ENCODE peak calls at places on chromosomes 6 and 20, in six cellular contexts. J is GM12865, Z is foreskin keratinocyte, W is bronchial epithelial cell, M is fibroblast of lung, B is colonic mucosa. R is an unnamed sample.

GRCh38 chr6:117206951-117207687 is 58.2 kb upstream of the VGLL2 start:
- DNase-seq in J (no peak), Z (peak), W (peak), M (no peak), B (no peak), R (no peak)

GRCh38 chr6:169921853-169922779 is 170.7 kb downstream of the ERMARD start:
- DNase-seq in J (no peak), Z (no peak), W (no peak), M (no peak), B (no peak), R (no peak)

GRCh38 chr6:79713701-79714322 is 82.7 kb downstream of the SH3BGRL2 start:
- DNase-seq in J (peak), Z (no peak), W (peak), M (peak), B (peak), R (peak)

GRCh38 chr6:39755231-39755630 is 30.0 kb upstream of the KIF6 start:
- DNase-seq in J (no peak), Z (no peak), W (peak), M (peak), B (no peak), R (peak)

GRCh38 chr6:144268821-144269220 is 16.3 kb upstream of the UTRN start:
- DNase-seq in J (no peak), Z (no peak), W (no peak), M (no peak), B (no peak), R (no peak)

GRCh38 chr20:50410343-50410742 is 99.8 kb upstream of the PTPN1 start:
- DNase-seq in J (no peak), Z (no peak), W (no peak), M (no peak), B (no peak), R (no peak)

GRCh38 chr6:128036808-128037570 is 136.1 kb upstream of the THEMIS start:
- DNase-seq in J (no peak), Z (no peak), W (no peak), M (peak), B (no peak), R (no peak)

GRCh38 chr6:133730881-133731280 is 158.0 kb upstream of the TCF21 start:
- DNase-seq in J (no peak), Z (peak), W (peak), M (no peak), B (no peak), R (no peak)

GRCh38 chr6:14440215-14440890 is 322.8 kb downstream of the CD83 start:
- DNase-seq in J (no peak), Z (no peak), W (no peak), M (no peak), B (no peak), R (no peak)

GRCh38 chr6:34055223-34055933 is 90.5 kb downstream of the GRM4 start:
- DNase-seq in J (peak), Z (no peak), W (peak), M (peak), B (peak), R (peak)

GRCh38 chr20:62804632-62805364 is at the start of gene OGFR:
- DNase-seq in J (peak), Z (no peak), W (no peak), M (peak), B (peak), R (no peak)

GRCh38 chr6:38508894-38509293 is 130.8 kb downstream of the BTBD9 start:
- DNase-seq in J (no peak), Z (no peak), W (peak), M (peak), B (no peak), R (peak)

GRCh38 chr6:160348209-160348551 is at the start of gene SLC22A3:
- DNase-seq in J (no peak), Z (no peak), W (no peak), M (no peak), B (no peak), R (no peak)

GRCh38 chr6:132466952-132467351 is 46.0 kb downstream of the STX7 start:
- DNase-seq in J (no peak), Z (peak), W (no peak), M (peak), B (no peak), R (no peak)

GRCh38 chr6:4932506-4932903 is 71.3 kb downstream of the RPP40 start:
- DNase-seq in J (no peak), Z (peak), W (peak), M (no peak), B (no peak), R (no peak)

GRCh38 chr20:17710379-17711305 is 10.9 kb downstream of the BANF2 start:
- DNase-seq in J (no peak), Z (no peak), W (no peak), M (peak), B (peak), R (no peak)

GRCh38 chr20:19185083-19185482 is 27.4 kb upstream of the SLC24A3 start:
- DNase-seq in J (peak), Z (no peak), W (peak), M (no peak), B (no peak), R (no peak)

GRCh38 chr6:5034328-5034727 is 30.5 kb upstream of the RPP40 start:
- DNase-seq in J (no peak), Z (no peak), W (no peak), M (no peak), B (no peak), R (no peak)

GRCh38 chr6:131954775-131955107 is 3.6 kb upstream of the CCN2 start:
- DNase-seq in J (no peak), Z (peak), W (peak), M (peak), B (peak), R (peak)

GRCh38 chr6:130928993-130929678 is 101.9 kb downstream of the SMLR1 start:
- DNase-seq in J (no peak), Z (no peak), W (no peak), M (peak), B (no peak), R (peak)

GRCh38 chr20:34834459-34834893 is 9.0 kb upstream of the NCOA6 start:
- DNase-seq in J (peak), Z (peak), W (peak), M (peak), B (no peak), R (no peak)

GRCh38 chr6:151475653-151476523 is 17.9 kb upstream of the CCDC170 start:
- DNase-seq in J (peak), Z (no peak), W (peak), M (peak), B (peak), R (peak)

GRCh38 chr6:16397623-16398022 is 159.2 kb downstream of the GMPR start:
- DNase-seq in J (no peak), Z (no peak), W (no peak), M (no peak), B (no peak), R (peak)

GRCh38 chr20:22248052-22248667 is 336.2 kb downstream of the FOXA2 start:
- DNase-seq in J (peak), Z (peak), W (peak), M (no peak), B (no peak), R (peak)
- TF ChIP-seq CTCF in J (peak), Z (peak), W (peak), M (peak), B (no peak), R (no peak)

DNA sequence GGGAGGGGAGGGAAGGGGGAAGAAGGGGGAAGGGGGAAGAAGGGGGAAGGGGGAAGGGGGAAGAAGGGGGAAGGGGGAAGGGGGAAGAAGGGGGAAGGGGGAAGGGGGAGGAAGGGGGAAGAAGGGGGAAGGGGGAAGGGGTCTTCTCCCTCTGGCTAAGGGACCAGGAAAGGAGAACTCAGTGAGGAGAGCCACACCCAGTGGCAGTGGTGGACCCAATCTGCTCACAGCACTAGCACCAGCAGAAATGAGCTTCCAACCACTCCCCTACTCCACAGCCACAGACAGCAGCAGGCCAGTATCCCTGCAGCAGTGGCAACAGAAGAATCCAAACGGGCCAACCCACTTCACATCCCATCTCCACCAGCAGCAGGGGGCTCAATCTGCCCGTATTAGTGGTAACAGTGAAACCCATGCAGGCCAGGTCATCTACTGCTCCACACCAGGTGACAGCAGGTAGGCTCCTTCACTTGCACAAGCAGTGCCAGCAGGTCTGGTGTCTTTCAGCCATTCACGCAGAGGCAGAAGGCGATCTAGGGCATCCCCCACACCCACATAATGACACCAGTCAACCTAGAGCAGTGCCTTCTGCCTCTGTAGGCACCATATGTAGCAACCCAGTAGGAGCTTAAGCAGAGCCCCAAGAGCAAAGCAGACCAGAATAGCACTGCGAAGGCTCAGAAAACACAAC is 78.5 kb downstream of the TRMT6 start:
- DNase-seq in J (no peak), Z (no peak), W (no peak), M (no peak), B (no peak), R (no peak)
- TF ChIP-seq CTCF in J (no peak), Z (no peak), W (no peak), M (no peak), B (no peak), R (no peak)

DNA sequence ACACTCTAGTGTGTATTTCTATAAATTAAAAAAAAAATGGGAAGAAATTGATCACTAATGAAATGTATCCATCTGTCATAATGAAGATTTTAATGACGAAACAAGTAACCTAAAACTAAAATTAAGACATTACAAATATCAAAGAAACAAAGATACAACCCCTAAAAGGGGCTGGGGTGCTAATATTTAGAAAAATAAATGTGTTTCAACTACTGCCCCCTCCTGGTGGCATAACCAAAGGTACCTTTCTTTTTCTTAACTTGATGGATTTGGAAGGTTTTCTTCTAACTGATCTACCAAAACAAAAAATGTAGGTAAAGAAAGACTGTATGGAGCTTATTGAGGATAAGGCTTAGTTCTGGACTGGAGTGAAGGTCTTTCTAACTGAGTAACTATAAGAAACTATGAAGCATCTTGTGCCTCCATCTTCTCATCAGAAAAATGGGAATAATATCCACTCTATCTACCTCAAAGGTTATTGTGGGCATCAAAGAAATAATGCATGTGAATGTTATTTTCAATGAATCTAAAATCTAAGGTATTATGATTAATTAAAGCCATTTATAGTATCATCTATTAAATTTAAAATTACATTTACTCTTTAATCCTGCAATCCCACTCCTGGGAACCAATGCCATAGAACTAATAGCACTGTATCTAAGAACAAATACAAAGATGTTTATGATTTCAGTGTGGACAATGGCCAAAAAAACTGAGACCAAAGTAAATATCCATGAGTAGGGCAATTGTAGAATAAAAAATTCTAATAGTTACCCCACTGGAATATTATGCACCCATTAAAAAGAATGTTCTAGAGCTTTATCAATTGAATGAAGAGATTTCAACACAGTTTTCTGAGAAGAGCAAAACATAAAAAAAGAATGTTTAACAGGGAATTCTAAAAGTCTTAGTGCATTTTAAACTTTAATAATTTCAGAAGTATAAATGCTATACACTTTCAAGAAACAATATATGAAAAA is 117.2 kb downstream of the BACH2 start:
- DNase-seq in J (peak), Z (no peak), W (peak), M (no peak), B (no peak), R (no peak)
- TF ChIP-seq CTCF in J (peak), Z (peak), W (peak), M (peak), B (peak), R (peak)

GRCh38 chr6:102799051-102799450 is 1405.5 kb downstream of the GRIK2 start:
- DNase-seq in J (no peak), Z (no peak), W (no peak), M (no peak), B (no peak), R (no peak)

GRCh38 chr6:102793752-102794151 is 1400.2 kb downstream of the GRIK2 start:
- DNase-seq in J (no peak), Z (no peak), W (no peak), M (no peak), B (no peak), R (no peak)

GRCh38 chr6:102798631-102799030 is 1405.1 kb downstream of the GRIK2 start:
- DNase-seq in J (no peak), Z (no peak), W (no peak), M (no peak), B (no peak), R (no peak)
- TF ChIP-seq CTCF in J (no peak), Z (no peak), W (peak), M (no peak), B (no peak), R (peak)

DNA sequence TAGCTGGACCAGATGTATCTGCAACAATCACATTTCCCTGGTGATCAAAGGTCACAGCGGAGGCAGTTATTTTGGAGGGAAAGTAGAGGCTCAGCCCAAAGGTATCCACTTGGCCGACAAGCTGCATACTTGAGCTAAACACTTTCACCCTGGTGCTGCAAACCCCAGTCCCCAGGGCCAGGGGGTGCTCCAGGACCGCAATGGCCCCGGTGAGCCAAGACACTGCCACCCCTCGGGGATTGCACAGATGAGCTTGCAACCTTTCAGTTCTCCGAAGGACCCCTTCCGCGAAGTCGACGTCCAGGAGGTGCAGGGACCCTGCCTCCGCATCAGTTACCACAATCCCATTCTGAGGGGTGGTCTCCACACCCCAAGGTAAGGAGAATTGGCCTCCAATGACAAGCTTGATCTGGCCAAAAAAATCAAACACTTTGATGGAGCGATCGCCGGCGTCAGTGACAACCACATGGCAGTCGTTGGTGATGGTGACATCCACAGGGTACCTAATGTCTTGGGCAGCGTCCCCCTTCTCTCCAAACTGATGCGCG is 823 bp downstream of the NHLRC1 start:
- DNase-seq in J (peak), Z (no peak), W (no peak), M (no peak), B (no peak), R (no peak)
- TF ChIP-seq CTCF in J (peak), Z (no peak), W (no peak), M (no peak), B (no peak), R (no peak)

GRCh38 chr20:31260326-31260932 is 3.0 kb downstream of the DEFB115 start:
- DNase-seq in J (peak), Z (no peak), W (peak), M (no peak), B (no peak), R (no peak)
- TF ChIP-seq CTCF in J (peak), Z (peak), W (peak), M (no peak), B (peak), R (peak)

R was measured in brain microvascular endothelial cell.